ENCODE peak calls at places on chromosomes 11 and 22, in nine cellular contexts. A is activated CD8-positive, alpha-beta memory T cell treated with anti-CD3 and anti-CD28 coated beads, Interleukin-2, amount 10 ng/mL, durations not matched to agents 7 days and 5 days; E is AG08395; G is NCI-H2171; N is lower lobe of right lung; M is left colon; V is HCEC 1CT; D is activated CD4-positive, CD25-positive, alpha-beta regulatory T cell treated with anti-CD3 and anti-CD28 coated beads, Interleukin-2, amount 50 U/mL, for 72 hours; U is ELR. H is an unnamed sample.

GRCh38 chr11:72712168-72712721 is 38.0 kb upstream of the PDE2A start:
- DNase-seq in A (no peak), E (peak), G (no peak), N (peak), M (peak), V (no peak), D (no peak), U (no peak), H (peak)

GRCh38 chr11:20154381-20154780 is 5.9 kb downstream of the DBX1 start:
- DNase-seq in A (no peak), E (peak), G (no peak), N (no peak), M (no peak), V (no peak), D (no peak), U (peak), H (peak)

GRCh38 chr11:11435673-11436072 is 82.6 kb upstream of the CSNK2A3 start:
- DNase-seq in A (no peak), E (no peak), G (no peak), N (no peak), M (no peak), V (no peak), D (no peak), U (no peak), H (no peak)

GRCh38 chr22:46971141-46971775 is 208.8 kb downstream of the TBC1D22A start:
- DNase-seq in A (no peak), E (no peak), G (no peak), N (no peak), M (no peak), V (no peak), D (no peak), U (no peak), H (no peak)

GRCh38 chr11:1202776-1203504 is 19.9 kb upstream of the MUC5B start:
- DNase-seq in A (peak), E (peak), G (no peak), N (peak), M (peak), V (peak), D (peak), U (peak), H (peak)

GRCh38 chr22:46842606-46843005 is 80.2 kb downstream of the TBC1D22A start:
- DNase-seq in A (peak), E (no peak), G (peak), N (no peak), M (peak), V (no peak), D (no peak), U (no peak), H (no peak)

GRCh38 chr11:104705475-104706195 is 192.6 kb downstream of the CASP12 start:
- DNase-seq in A (peak), E (no peak), G (no peak), N (peak), M (peak), V (peak), D (peak), U (peak), H (no peak)

GRCh38 chr22:44683237-44683636 is 18.8 kb upstream of the PRR5 start:
- DNase-seq in A (peak), E (no peak), G (no peak), N (no peak), M (no peak), V (no peak), D (no peak), U (no peak), H (no peak)

GRCh38 chr11:27557223-27557622 is 50.7 kb upstream of the LIN7C start:
- DNase-seq in A (no peak), E (peak), G (no peak), N (no peak), M (no peak), V (no peak), D (no peak), U (no peak), H (no peak)

GRCh38 chr22:24133187-24133965 is 47.9 kb upstream of the SUSD2 start:
- DNase-seq in A (no peak), E (no peak), G (no peak), N (peak), M (no peak), V (no peak), D (no peak), U (peak), H (no peak)

GRCh38 chr22:19287889-19288288 is 3.6 kb downstream of the CLTCL1 start:
- DNase-seq in A (no peak), E (peak), G (no peak), N (no peak), M (no peak), V (peak), D (no peak), U (peak), H (peak)

GRCh38 chr11:127567237-127567932 is 566.8 kb upstream of the KIRREL3 start:
- DNase-seq in A (no peak), E (no peak), G (no peak), N (no peak), M (no peak), V (no peak), D (no peak), U (no peak), H (no peak)

GRCh38 chr11:21761000-21761399 is 431.9 kb upstream of the ANO5 start:
- DNase-seq in A (no peak), E (no peak), G (no peak), N (no peak), M (no peak), V (no peak), D (no peak), U (no peak), H (no peak)

GRCh38 chr11:123678246-123678645 is 23.8 kb upstream of the SCN3B start:
- DNase-seq in A (no peak), E (no peak), G (no peak), N (no peak), M (no peak), V (no peak), D (no peak), U (no peak), H (no peak)

GRCh38 chr11:61195710-61196109 is 7.6 kb upstream of the PGA3 start:
- DNase-seq in A (no peak), E (no peak), G (no peak), N (no peak), M (no peak), V (no peak), D (no peak), U (no peak), H (no peak)

GRCh38 chr11:68471360-68472340 is 11.1 kb downstream of the PPP6R3 start:
- DNase-seq in A (peak), E (no peak), G (no peak), N (no peak), M (no peak), V (no peak), D (no peak), U (peak), H (no peak)

GRCh38 chr11:94184861-94185260 is 56.2 kb downstream of the PANX1 start:
- DNase-seq in A (no peak), E (no peak), G (no peak), N (no peak), M (no peak), V (no peak), D (no peak), U (no peak), H (no peak)

GRCh38 chr22:44848791-44849410 is 96.5 kb downstream of the ARHGAP8 start:
- DNase-seq in A (no peak), E (no peak), G (no peak), N (no peak), M (no peak), V (no peak), D (no peak), U (no peak), H (no peak)

GRCh38 chr22:49966716-49967332 is 6.3 kb downstream of the PIM3 start:
- DNase-seq in A (peak), E (no peak), G (no peak), N (peak), M (peak), V (no peak), D (no peak), U (no peak), H (peak)

GRCh38 chr11:7869467-7869866 is 61.6 kb downstream of the OR10A6 start:
- DNase-seq in A (no peak), E (no peak), G (no peak), N (no peak), M (no peak), V (peak), D (no peak), U (peak), H (peak)

GRCh38 chr11:130002352-130002845 is at the start of gene PRDM10:
- DNase-seq in A (peak), E (peak), G (peak), N (peak), M (peak), V (peak), D (peak), U (peak), H (peak)

GRCh38 chr11:78929906-78930220 is 355.2 kb upstream of the NARS2 start:
- DNase-seq in A (no peak), E (no peak), G (no peak), N (no peak), M (no peak), V (no peak), D (no peak), U (no peak), H (no peak)

GRCh38 chr22:39234157-39234793 is 10.5 kb downstream of the PDGFB start:
- DNase-seq in A (no peak), E (no peak), G (no peak), N (peak), M (no peak), V (no peak), D (no peak), U (no peak), H (no peak)

GRCh38 chr11:71946144-71946571 is 17.3 kb downstream of the RNF121 start:
- DNase-seq in A (no peak), E (no peak), G (no peak), N (no peak), M (no peak), V (no peak), D (no peak), U (peak), H (peak)

GRCh38 chr11:44944181-44944852 is 6.4 kb downstream of the TP53I11 start:
- DNase-seq in A (no peak), E (no peak), G (peak), N (no peak), M (no peak), V (no peak), D (no peak), U (no peak), H (no peak)

GRCh38 chr11:74011360-74012071 is 2.6 kb upstream of the UCP3 start:
- DNase-seq in A (peak), E (peak), G (no peak), N (no peak), M (no peak), V (no peak), D (peak), U (no peak), H (no peak)

GRCh38 chr22:48944756-48945620 is 882.7 kb downstream of the BRD1 start:
- DNase-seq in A (peak), E (no peak), G (no peak), N (no peak), M (no peak), V (no peak), D (no peak), U (no peak), H (no peak)